ENCODE peak calls at places on chromosomes 3 and 15, in four cellular contexts. D is AG20443, A is DMS 273 treated with DMSO at 0.1 percent for 48 hours, H is DMS153. Q is an unnamed sample.
A peak's percentile ranks its signal among the peaks of the same experiment; 100 is the strongest.

GRCh38 chr3:124097362-124098120 is 105.6 kb upstream of the ROPN1 start:
- DNase-seq in D (no peak), A (no peak), H (peak; percentile 56), Q (no peak)

GRCh38 chr15:61169904-61170695 is 59.0 kb downstream of the RORA start:
- DNase-seq in D (no peak), A (no peak), H (no peak), Q (no peak)

GRCh38 chr15:64775551-64776401 is at the start of gene RBPMS2:
- DNase-seq in D (peak; percentile 43), A (no peak), H (no peak), Q (no peak)

GRCh38 chr3:126156468-126156867 is 23.9 kb downstream of the ALDH1L1 start:
- DNase-seq in D (peak; percentile 35), A (no peak), H (no peak), Q (no peak)

GRCh38 chr3:36248374-36248773 is 131.9 kb upstream of the STAC start:
- DNase-seq in D (no peak), A (no peak), H (no peak), Q (no peak)

GRCh38 chr15:34436126-34436955 is 1.3 kb downstream of the GOLGA8A start:
- DNase-seq in D (peak; percentile 23), A (no peak), H (no peak), Q (no peak)

GRCh38 chr15:56056626-56057025 is 63.2 kb upstream of the NEDD4 start:
- DNase-seq in D (no peak), A (no peak), H (no peak), Q (no peak)

GRCh38 chr3:184133840-184134745 is 1.1 kb upstream of the EIF2B5 start:
- DNase-seq in D (peak; percentile 85), A (peak; percentile 90), H (peak; percentile 65), Q (peak; percentile 63)

GRCh38 chr3:64616953-64617352 is 70.8 kb downstream of the ADAMTS9 start:
- DNase-seq in D (no peak), A (no peak), H (no peak), Q (no peak)

GRCh38 chr3:72461787-72462186 is 386.5 kb downstream of the SHQ1 start:
- DNase-seq in D (no peak), A (no peak), H (no peak), Q (no peak)

GRCh38 chr3:62727576-62727975 is 147.6 kb downstream of the CADPS start:
- DNase-seq in D (peak; percentile 14), A (no peak), H (no peak), Q (no peak)

GRCh38 chr3:138461246-138461645 is 26.8 kb downstream of the ESYT3 start:
- DNase-seq in D (peak; percentile 78), A (no peak), H (no peak), Q (no peak)

GRCh38 chr15:93049233-93049632 is 39.8 kb downstream of the RGMA start:
- DNase-seq in D (no peak), A (no peak), H (no peak), Q (no peak)

GRCh38 chr15:40549894-40550293 is 14.9 kb downstream of the CCDC32 start:
- DNase-seq in D (no peak), A (no peak), H (no peak), Q (peak; percentile 56)

GRCh38 chr3:146781059-146781458 is 175.9 kb upstream of the PLSCR5 start:
- DNase-seq in D (no peak), A (no peak), H (no peak), Q (no peak)

GRCh38 chr3:195690951-195691350 is 29.8 kb upstream of the MUC20 start:
- DNase-seq in D (no peak), A (no peak), H (no peak), Q (no peak)

GRCh38 chr3:187748050-187748481 is 2.8 kb upstream of the BCL6 start:
- DNase-seq in D (peak; percentile 73), A (peak; percentile 44), H (peak; percentile 81), Q (peak; percentile 81)

GRCh38 chr3:81666502-81667121 is 94.8 kb downstream of the GBE1 start:
- DNase-seq in D (peak; percentile 30), A (no peak), H (no peak), Q (no peak)

GRCh38 chr3:153160451-153161137 is 1.4 kb upstream of the RAP2B start:
- DNase-seq in D (peak; percentile 82), A (peak; percentile 78), H (peak; percentile 27), Q (peak; percentile 66)

GRCh38 chr15:76996526-76997401 is 1.8 kb downstream of the PSTPIP1 start:
- DNase-seq in D (peak; percentile 83), A (no peak), H (no peak), Q (peak; percentile 80)

GRCh38 chr3:142802891-142803290 is 79.1 kb downstream of the TRPC1 start:
- DNase-seq in D (no peak), A (no peak), H (no peak), Q (no peak)

GRCh38 chr15:67366904-67367303 is 112.3 kb downstream of the IQCH start:
- DNase-seq in D (no peak), A (no peak), H (no peak), Q (no peak)

GRCh38 chr15:95431518-95431917 is 899.0 kb upstream of the NR2F2 start:
- DNase-seq in D (no peak), A (no peak), H (no peak), Q (no peak)

GRCh38 chr3:34140606-34141005 is 342.2 kb downstream of the PDCD6IP start:
- DNase-seq in D (no peak), A (no peak), H (no peak), Q (no peak)

GRCh38 chr15:73983211-73983727 is 8.8 kb downstream of the STOML1 start:
- DNase-seq in D (peak; percentile 76), A (no peak), H (no peak), Q (peak; percentile 81)

GRCh38 chr15:69729167-69729748 is 276.6 kb downstream of the RPLP1 start:
- DNase-seq in D (peak; percentile 62), A (no peak), H (no peak), Q (no peak)

GRCh38 chr3:170178631-170179030 is 2.9 kb downstream of the PHC3 start:
- DNase-seq in D (no peak), A (no peak), H (no peak), Q (no peak)

GRCh38 chr15:39188930-39189329 is 391.9 kb upstream of the THBS1 start:
- DNase-seq in D (peak; percentile 55), A (no peak), H (no peak), Q (no peak)

GRCh38 chr3:163951397-163951987 is 1126.8 kb downstream of the SI start:
- DNase-seq in D (no peak), A (no peak), H (no peak), Q (no peak)

GRCh38 chr3:185936814-185937688 is 763 bp downstream of the TRA2B start:
- DNase-seq in D (peak; percentile 86), A (peak; percentile 72), H (peak; percentile 67), Q (peak; percentile 95)

GRCh38 chr3:39126532-39127071 is 19.1 kb downstream of the TTC21A start:
- DNase-seq in D (peak; percentile 54), A (no peak), H (no peak), Q (no peak)

GRCh38 chr3:43338295-43338694 is 52.0 kb downstream of the SNRK start:
- DNase-seq in D (no peak), A (no peak), H (no peak), Q (no peak)

GRCh38 chr3:140316461-140316860 is 361.4 kb upstream of the TRIM42 start:
- DNase-seq in D (no peak), A (no peak), H (no peak), Q (no peak)

GRCh38 chr15:48671381-48672022 is 26.0 kb upstream of the FBN1 start:
- DNase-seq in D (peak; percentile 87), A (no peak), H (no peak), Q (no peak)